ENCODE peak calls at places on chromosome 17, in nine cellular contexts. A is psoas muscle, O is adrenal gland, J is foreskin fibroblast, L is IMR-90, D is HCT116, R is lower lobe of right lung, Y is heart left ventricle, P is suprapubic skin. V is an unnamed sample.

GRCh38 chr17:81733507-81734404 is 21.7 kb downstream of the SLC25A10 start:
- DNase-seq in A (peak; percentile 93), O (peak; percentile 88), J (peak; percentile 56), L (peak; percentile 55), D (peak; percentile 62), R (peak; percentile 89), Y (peak; percentile 91), P (no peak), V (no peak)

GRCh38 chr17:67289174-67289876 is 44.3 kb upstream of the HELZ start:
- DNase-seq in A (peak; percentile 91), O (peak; percentile 81), J (peak; percentile 45), L (peak; percentile 55), D (no peak), R (peak; percentile 64), Y (peak; percentile 88), P (peak; percentile 88), V (no peak)

GRCh38 chr17:15281909-15282308 is 16.8 kb upstream of the PMP22 start:
- DNase-seq in A (no peak), O (no peak), J (no peak), L (no peak), D (no peak), R (no peak), Y (no peak), P (no peak), V (no peak)

GRCh38 chr17:73546770-73547345 is 97.4 kb downstream of the SDK2 start:
- DNase-seq in A (no peak), O (peak; percentile 29), J (peak; percentile 4), L (no peak), D (peak; percentile 12), R (peak; percentile 88), Y (no peak), P (no peak), V (peak; percentile 4)

GRCh38 chr17:81487487-81488275 is 24.9 kb downstream of the ACTG1 start:
- DNase-seq in A (peak; percentile 92), O (peak; percentile 73), J (peak; percentile 64), L (peak; percentile 60), D (no peak), R (peak; percentile 85), Y (peak; percentile 92), P (no peak), V (no peak)

GRCh38 chr17:48456584-48456983 is 26.6 kb upstream of the SKAP1 start:
- DNase-seq in A (no peak), O (no peak), J (no peak), L (no peak), D (peak; percentile 83), R (no peak), Y (no peak), P (no peak), V (no peak)

GRCh38 chr17:74117999-74118421 is 85.5 kb upstream of the RPL38 start:
- DNase-seq in A (no peak), O (no peak), J (no peak), L (no peak), D (no peak), R (no peak), Y (no peak), P (peak; percentile 43), V (no peak)

GRCh38 chr17:6753006-6753445 is 2.8 kb upstream of the XAF1 start:
- DNase-seq in A (peak; percentile 72), O (peak; percentile 58), J (peak; percentile 70), L (peak; percentile 77), D (no peak), R (peak; percentile 56), Y (peak; percentile 80), P (peak; percentile 82), V (no peak)

GRCh38 chr17:10613775-10614513 is 43.2 kb downstream of the MYH3 start:
- DNase-seq in A (peak; percentile 77), O (no peak), J (peak; percentile 21), L (peak; percentile 13), D (no peak), R (no peak), Y (no peak), P (no peak), V (no peak)

GRCh38 chr17:78423961-78424747 is 45.7 kb downstream of the PGS1 start:
- DNase-seq in A (no peak), O (no peak), J (no peak), L (no peak), D (no peak), R (no peak), Y (no peak), P (no peak), V (no peak)

GRCh38 chr17:48499248-48499647 is 31.6 kb downstream of the HOXB1 start:
- DNase-seq in A (no peak), O (no peak), J (no peak), L (peak; percentile 72), D (no peak), R (no peak), Y (no peak), P (no peak), V (no peak)

GRCh38 chr17:81400939-81401726 is 5.9 kb downstream of the BAHCC1 start:
- DNase-seq in A (no peak), O (no peak), J (no peak), L (no peak), D (no peak), R (no peak), Y (no peak), P (no peak), V (no peak)

DNA sequence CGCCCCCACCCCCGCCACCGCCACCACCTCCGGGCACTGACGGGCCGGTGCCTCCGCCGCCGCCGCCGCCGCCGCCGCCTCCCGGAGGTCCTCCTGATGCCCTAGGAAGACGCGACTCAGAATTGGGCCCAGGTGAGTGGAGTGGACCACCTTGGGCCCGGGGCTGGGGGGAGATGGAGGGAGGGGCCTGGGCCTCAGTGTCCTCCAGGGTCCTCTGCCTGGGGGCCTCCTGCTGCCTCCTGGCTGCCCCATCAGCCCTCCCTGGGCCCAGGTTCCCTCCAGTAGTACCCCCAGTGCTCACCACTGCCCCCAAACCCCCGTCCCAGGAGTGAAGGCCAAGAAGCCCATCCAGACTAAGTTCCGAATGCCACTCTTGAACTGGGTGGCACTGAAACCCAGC is 19.9 kb downstream of the SPATA32 start:
- DNase-seq in A (no peak), O (no peak), J (no peak), L (no peak), D (no peak), R (no peak), Y (no peak), P (no peak), V (no peak)
- TF ChIP-seq CTCF in A (no peak), O (no peak), J (no peak), L (no peak), D (no peak), R (no peak), Y (no peak), P (no peak), V (no peak)

GRCh38 chr17:21166599-21167265 is 40.0 kb downstream of the DHRS7B start:
- DNase-seq in A (no peak), O (no peak), J (peak; percentile 29), L (peak; percentile 11), D (no peak), R (no peak), Y (no peak), P (no peak), V (no peak)
- H3K4me3 ChIP-seq in A (peak overlapping the region; percentile 54), O (no peak overlapping the region), J (no peak overlapping the region), L (no peak overlapping the region), D (no peak overlapping the region), R (no peak overlapping the region), Y (no peak overlapping the region), P (no peak overlapping the region), V (no peak overlapping the region)

GRCh38 chr17:39580082-39580468 is 27.6 kb downstream of the NEUROD2 start:
- DNase-seq in A (no peak), O (no peak), J (no peak), L (no peak), D (no peak), R (no peak), Y (no peak), P (no peak), V (no peak)

GRCh38 chr17:39578272-39578671 is 29.4 kb downstream of the NEUROD2 start:
- DNase-seq in A (no peak), O (no peak), J (no peak), L (no peak), D (no peak), R (no peak), Y (no peak), P (no peak), V (no peak)

GRCh38 chr17:39573447-39574298 is 34.0 kb downstream of the NEUROD2 start:
- DNase-seq in A (peak; percentile 83), O (peak; percentile 76), J (peak; percentile 69), L (peak; percentile 58), D (peak; percentile 27), R (peak; percentile 73), Y (peak; percentile 87), P (peak; percentile 84), V (no peak)

GRCh38 chr17:39579318-39580081 is 28.2 kb downstream of the NEUROD2 start:
- DNase-seq in A (peak; percentile 57), O (no peak), J (no peak), L (no peak), D (no peak), R (no peak), Y (peak; percentile 80), P (no peak), V (no peak)

GRCh38 chr17:39576187-39576586 is 31.5 kb downstream of the NEUROD2 start:
- DNase-seq in A (no peak), O (no peak), J (peak; percentile 14), L (no peak), D (peak; percentile 6), R (no peak), Y (no peak), P (no peak), V (no peak)
- TF ChIP-seq CTCF in A (no peak), O (peak; percentile 10), J (peak; percentile 45), L (peak; percentile 44), D (peak; percentile 71), R (peak; percentile 32), Y (peak; percentile 26), P (no peak), V (peak; percentile 71)

GRCh38 chr17:4740584-4740983 is 856 bp upstream of the CXCL16 start:
- DNase-seq in A (no peak), O (no peak), J (no peak), L (no peak), D (no peak), R (no peak), Y (no peak), P (no peak), V (no peak)

GRCh38 chr17:4739122-4740024 is at the start of the genes CXCL16 and ZMYND15:
- DNase-seq in A (peak; percentile 72), O (peak; percentile 69), J (peak; percentile 24), L (no peak), D (no peak), R (peak; percentile 81), Y (peak; percentile 83), P (no peak), V (no peak)

GRCh38 chr17:4741544-4741943 is 1.8 kb upstream of the CXCL16 start:
- DNase-seq in A (no peak), O (no peak), J (no peak), L (no peak), D (no peak), R (peak; percentile 26), Y (no peak), P (no peak), V (no peak)

GRCh38 chr17:4738136-4739121 is 1.2 kb upstream of the ZMYND15 start:
- DNase-seq in A (no peak), O (no peak), J (no peak), L (no peak), D (no peak), R (peak; percentile 64), Y (no peak), P (no peak), V (no peak)

DNA sequence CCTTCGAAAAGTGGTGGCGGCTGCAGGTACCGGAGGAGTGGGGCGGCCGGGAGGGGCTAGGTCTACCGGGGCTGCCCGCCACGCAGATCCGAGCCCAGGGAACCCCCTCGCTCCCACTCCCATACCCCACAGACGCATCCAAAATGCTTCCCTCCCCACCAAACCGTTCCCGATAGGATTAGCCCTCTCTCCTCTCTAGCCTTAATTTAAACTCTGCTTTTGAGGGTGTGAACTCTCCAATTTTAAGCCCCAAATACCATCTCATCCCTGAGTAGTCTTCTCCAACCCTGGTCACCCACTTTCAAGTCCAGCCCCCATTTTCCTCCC is 260 bp upstream of the CXCL16 start:
- DNase-seq in A (no peak), O (no peak), J (no peak), L (no peak), D (no peak), R (no peak), Y (no peak), P (no peak), V (no peak)
- H3K4me3 ChIP-seq in A (peak overlapping the region; percentile 92), O (peak overlapping the region; percentile 56), J (peak overlapping the region; percentile 75), L (peak overlapping the region; percentile 90), D (peak overlapping the region; percentile 68), R (peak overlapping the region; percentile 90), Y (peak overlapping the region; percentile 88), P (peak overlapping the region; percentile 90), V (peak overlapping the region; percentile 69)

V was measured in GM12864.